ENCODE peak calls at places on chromosome 3, in six cellular contexts. One of them, this sample, is unnamed.

GRCh38 chr3:146065573-146066006 is 95.4 kb downstream of the PLOD2 start:
- DNase-seq in neural progenitor cell: peak; percentile 61
- DNase-seq in activated CD8-positive, alpha-beta memory T cell treated with anti-CD3 and anti-CD28 coated beads for 48 hours: no peak
- DNase-seq in glomerular endothelial cell: peak; percentile 57
- DNase-seq in RCC 7860: peak; percentile 30
- DNase-seq in caudate nucleus: no peak
- DNase-seq in this sample: no peak

GRCh38 chr3:127157181-127157828 is 35.6 kb upstream of the PRR23E start:
- DNase-seq in neural progenitor cell: no peak
- DNase-seq in activated CD8-positive, alpha-beta memory T cell treated with anti-CD3 and anti-CD28 coated beads for 48 hours: no peak
- DNase-seq in glomerular endothelial cell: no peak
- DNase-seq in RCC 7860: no peak
- DNase-seq in caudate nucleus: no peak
- DNase-seq in this sample: no peak

GRCh38 chr3:160134964-160135363 is 90.3 kb upstream of the C3orf80 start:
- DNase-seq in neural progenitor cell: no peak
- DNase-seq in activated CD8-positive, alpha-beta memory T cell treated with anti-CD3 and anti-CD28 coated beads for 48 hours: no peak
- DNase-seq in glomerular endothelial cell: no peak
- DNase-seq in RCC 7860: peak; percentile 23
- DNase-seq in caudate nucleus: no peak
- DNase-seq in this sample: no peak

GRCh38 chr3:133896002-133896761 is 500 bp upstream of the RAB6B start:
- DNase-seq in neural progenitor cell: peak; percentile 50
- DNase-seq in activated CD8-positive, alpha-beta memory T cell treated with anti-CD3 and anti-CD28 coated beads for 48 hours: no peak
- DNase-seq in glomerular endothelial cell: no peak
- DNase-seq in RCC 7860: no peak
- DNase-seq in caudate nucleus: peak; percentile 73
- DNase-seq in this sample: no peak

GRCh38 chr3:79354179-79354688 is 413.6 kb downstream of the ROBO1 start:
- DNase-seq in neural progenitor cell: no peak
- DNase-seq in activated CD8-positive, alpha-beta memory T cell treated with anti-CD3 and anti-CD28 coated beads for 48 hours: no peak
- DNase-seq in glomerular endothelial cell: no peak
- DNase-seq in RCC 7860: no peak
- DNase-seq in caudate nucleus: no peak
- DNase-seq in this sample: no peak

GRCh38 chr3:76624128-76624527 is 415.8 kb upstream of the ROBO2 start:
- DNase-seq in neural progenitor cell: no peak
- DNase-seq in activated CD8-positive, alpha-beta memory T cell treated with anti-CD3 and anti-CD28 coated beads for 48 hours: no peak
- DNase-seq in glomerular endothelial cell: no peak
- DNase-seq in RCC 7860: no peak
- DNase-seq in caudate nucleus: no peak
- DNase-seq in this sample: no peak

GRCh38 chr3:32569540-32570425 is 875 bp downstream of the DYNC1LI1 start:
- DNase-seq in neural progenitor cell: peak; percentile 93
- DNase-seq in activated CD8-positive, alpha-beta memory T cell treated with anti-CD3 and anti-CD28 coated beads for 48 hours: no peak
- DNase-seq in glomerular endothelial cell: no peak
- DNase-seq in RCC 7860: no peak
- DNase-seq in caudate nucleus: peak; percentile 79
- DNase-seq in this sample: peak; percentile 12

GRCh38 chr3:150887031-150887430 is 18.2 kb downstream of the MINDY4B start:
- DNase-seq in neural progenitor cell: no peak
- DNase-seq in activated CD8-positive, alpha-beta memory T cell treated with anti-CD3 and anti-CD28 coated beads for 48 hours: no peak
- DNase-seq in glomerular endothelial cell: no peak
- DNase-seq in RCC 7860: no peak
- DNase-seq in caudate nucleus: no peak
- DNase-seq in this sample: no peak

GRCh38 chr3:45035441-45036301 is 9.6 kb downstream of the CLEC3B start:
- DNase-seq in neural progenitor cell: peak; percentile 56
- DNase-seq in activated CD8-positive, alpha-beta memory T cell treated with anti-CD3 and anti-CD28 coated beads for 48 hours: no peak
- DNase-seq in glomerular endothelial cell: no peak
- DNase-seq in RCC 7860: no peak
- DNase-seq in caudate nucleus: peak; percentile 32
- DNase-seq in this sample: no peak

GRCh38 chr3:155231792-155232191 is 61.7 kb downstream of the STRIT1 start:
- DNase-seq in neural progenitor cell: no peak
- DNase-seq in activated CD8-positive, alpha-beta memory T cell treated with anti-CD3 and anti-CD28 coated beads for 48 hours: no peak
- DNase-seq in glomerular endothelial cell: no peak
- DNase-seq in RCC 7860: no peak
- DNase-seq in caudate nucleus: no peak
- DNase-seq in this sample: no peak

GRCh38 chr3:174498638-174499037 is 360.5 kb upstream of the NAALADL2 start:
- DNase-seq in neural progenitor cell: no peak
- DNase-seq in activated CD8-positive, alpha-beta memory T cell treated with anti-CD3 and anti-CD28 coated beads for 48 hours: no peak
- DNase-seq in glomerular endothelial cell: no peak
- DNase-seq in RCC 7860: no peak
- DNase-seq in caudate nucleus: no peak
- DNase-seq in this sample: no peak

GRCh38 chr3:73509812-73510211 is 114.9 kb downstream of the PDZRN3 start:
- DNase-seq in neural progenitor cell: no peak
- DNase-seq in activated CD8-positive, alpha-beta memory T cell treated with anti-CD3 and anti-CD28 coated beads for 48 hours: no peak
- DNase-seq in glomerular endothelial cell: no peak
- DNase-seq in RCC 7860: no peak
- DNase-seq in caudate nucleus: no peak
- DNase-seq in this sample: no peak

GRCh38 chr3:172607305-172608121 is 84.3 kb upstream of the TNFSF10 start:
- DNase-seq in neural progenitor cell: peak; percentile 52
- DNase-seq in activated CD8-positive, alpha-beta memory T cell treated with anti-CD3 and anti-CD28 coated beads for 48 hours: no peak
- DNase-seq in glomerular endothelial cell: peak; percentile 88
- DNase-seq in RCC 7860: peak; percentile 92
- DNase-seq in caudate nucleus: no peak
- DNase-seq in this sample: no peak

GRCh38 chr3:37762698-37763097 is 99.0 kb upstream of the CTDSPL start:
- DNase-seq in neural progenitor cell: no peak
- DNase-seq in activated CD8-positive, alpha-beta memory T cell treated with anti-CD3 and anti-CD28 coated beads for 48 hours: no peak
- DNase-seq in glomerular endothelial cell: no peak
- DNase-seq in RCC 7860: no peak
- DNase-seq in caudate nucleus: no peak
- DNase-seq in this sample: no peak

GRCh38 chr3:146189519-146190173 is 28.7 kb upstream of the PLOD2 start:
- DNase-seq in neural progenitor cell: peak; percentile 71
- DNase-seq in activated CD8-positive, alpha-beta memory T cell treated with anti-CD3 and anti-CD28 coated beads for 48 hours: no peak
- DNase-seq in glomerular endothelial cell: no peak
- DNase-seq in RCC 7860: peak; percentile 62
- DNase-seq in caudate nucleus: no peak
- DNase-seq in this sample: no peak

GRCh38 chr3:165642761-165643432 is 194.3 kb downstream of the BCHE start:
- DNase-seq in neural progenitor cell: no peak
- DNase-seq in activated CD8-positive, alpha-beta memory T cell treated with anti-CD3 and anti-CD28 coated beads for 48 hours: no peak
- DNase-seq in glomerular endothelial cell: peak; percentile 97
- DNase-seq in RCC 7860: peak; percentile 99
- DNase-seq in caudate nucleus: no peak
- DNase-seq in this sample: no peak

GRCh38 chr3:123155471-123156011 is 46.2 kb upstream of the SEC22A start:
- DNase-seq in neural progenitor cell: peak; percentile 77
- DNase-seq in activated CD8-positive, alpha-beta memory T cell treated with anti-CD3 and anti-CD28 coated beads for 48 hours: no peak
- DNase-seq in glomerular endothelial cell: no peak
- DNase-seq in RCC 7860: no peak
- DNase-seq in caudate nucleus: no peak
- DNase-seq in this sample: no peak

GRCh38 chr3:138186216-138186615 is 885 bp upstream of the ARMC8 start:
- DNase-seq in neural progenitor cell: peak; percentile 8
- DNase-seq in activated CD8-positive, alpha-beta memory T cell treated with anti-CD3 and anti-CD28 coated beads for 48 hours: no peak
- DNase-seq in glomerular endothelial cell: no peak
- DNase-seq in RCC 7860: no peak
- DNase-seq in caudate nucleus: no peak
- DNase-seq in this sample: no peak

GRCh38 chr3:65787827-65788226 is 250.9 kb downstream of the MAGI1 start:
- DNase-seq in neural progenitor cell: no peak
- DNase-seq in activated CD8-positive, alpha-beta memory T cell treated with anti-CD3 and anti-CD28 coated beads for 48 hours: no peak
- DNase-seq in glomerular endothelial cell: no peak
- DNase-seq in RCC 7860: no peak
- DNase-seq in caudate nucleus: no peak
- DNase-seq in this sample: no peak

GRCh38 chr3:33075996-33076395 is 20.9 kb downstream of the GLB1 start:
- DNase-seq in neural progenitor cell: no peak
- DNase-seq in activated CD8-positive, alpha-beta memory T cell treated with anti-CD3 and anti-CD28 coated beads for 48 hours: no peak
- DNase-seq in glomerular endothelial cell: no peak
- DNase-seq in RCC 7860: peak; percentile 30
- DNase-seq in caudate nucleus: no peak
- DNase-seq in this sample: no peak

GRCh38 chr3:101633186-101633585 is 43.7 kb downstream of the ZBTB11 start:
- DNase-seq in neural progenitor cell: no peak
- DNase-seq in activated CD8-positive, alpha-beta memory T cell treated with anti-CD3 and anti-CD28 coated beads for 48 hours: no peak
- DNase-seq in glomerular endothelial cell: no peak
- DNase-seq in RCC 7860: no peak
- DNase-seq in caudate nucleus: no peak
- DNase-seq in this sample: no peak

GRCh38 chr3:70531063-70531657 is 218.7 kb upstream of the MDFIC2 start:
- DNase-seq in neural progenitor cell: peak; percentile 25
- DNase-seq in activated CD8-positive, alpha-beta memory T cell treated with anti-CD3 and anti-CD28 coated beads for 48 hours: no peak
- DNase-seq in glomerular endothelial cell: peak; percentile 20
- DNase-seq in RCC 7860: peak; percentile 26
- DNase-seq in caudate nucleus: no peak
- DNase-seq in this sample: no peak

GRCh38 chr3:149471991-149472390 is 2.5 kb upstream of the TM4SF4 start:
- DNase-seq in neural progenitor cell: no peak
- DNase-seq in activated CD8-positive, alpha-beta memory T cell treated with anti-CD3 and anti-CD28 coated beads for 48 hours: no peak
- DNase-seq in glomerular endothelial cell: no peak
- DNase-seq in RCC 7860: peak; percentile 86
- DNase-seq in caudate nucleus: no peak
- DNase-seq in this sample: no peak

GRCh38 chr3:134373942-134374790 is at the start of gene AMOTL2:
- DNase-seq in neural progenitor cell: peak; percentile 98
- DNase-seq in activated CD8-positive, alpha-beta memory T cell treated with anti-CD3 and anti-CD28 coated beads for 48 hours: no peak
- DNase-seq in glomerular endothelial cell: peak; percentile 72
- DNase-seq in RCC 7860: peak; percentile 88
- DNase-seq in caudate nucleus: peak; percentile 72
- DNase-seq in this sample: no peak

GRCh38 chr3:28053759-28054158 is 187.7 kb upstream of the CMC1 start:
- DNase-seq in neural progenitor cell: no peak
- DNase-seq in activated CD8-positive, alpha-beta memory T cell treated with anti-CD3 and anti-CD28 coated beads for 48 hours: no peak
- DNase-seq in glomerular endothelial cell: no peak
- DNase-seq in RCC 7860: peak; percentile 77
- DNase-seq in caudate nucleus: peak; percentile 38
- DNase-seq in this sample: no peak

GRCh38 chr3:128210711-128211110 is 57.4 kb downstream of the EEFSEC start:
- DNase-seq in neural progenitor cell: no peak
- DNase-seq in activated CD8-positive, alpha-beta memory T cell treated with anti-CD3 and anti-CD28 coated beads for 48 hours: no peak
- DNase-seq in glomerular endothelial cell: no peak
- DNase-seq in RCC 7860: no peak
- DNase-seq in caudate nucleus: no peak
- DNase-seq in this sample: no peak

GRCh38 chr3:186052096-186052495 is 56.8 kb downstream of the ETV5 start:
- DNase-seq in neural progenitor cell: no peak
- DNase-seq in activated CD8-positive, alpha-beta memory T cell treated with anti-CD3 and anti-CD28 coated beads for 48 hours: no peak
- DNase-seq in glomerular endothelial cell: no peak
- DNase-seq in RCC 7860: no peak
- DNase-seq in caudate nucleus: no peak
- DNase-seq in this sample: no peak

GRCh38 chr3:97823081-97823480 is 1.3 kb downstream of the CRYBG3 start:
- DNase-seq in neural progenitor cell: no peak
- DNase-seq in activated CD8-positive, alpha-beta memory T cell treated with anti-CD3 and anti-CD28 coated beads for 48 hours: no peak
- DNase-seq in glomerular endothelial cell: no peak
- DNase-seq in RCC 7860: no peak
- DNase-seq in caudate nucleus: no peak
- DNase-seq in this sample: no peak

GRCh38 chr3:167733961-167734497 is 663 bp downstream of the PDCD10 start:
- DNase-seq in neural progenitor cell: peak; percentile 17
- DNase-seq in activated CD8-positive, alpha-beta memory T cell treated with anti-CD3 and anti-CD28 coated beads for 48 hours: no peak
- DNase-seq in glomerular endothelial cell: no peak
- DNase-seq in RCC 7860: no peak
- DNase-seq in caudate nucleus: no peak
- DNase-seq in this sample: no peak

GRCh38 chr3:141331370-141332318 is 36.7 kb upstream of the ZBTB38 start:
- DNase-seq in neural progenitor cell: no peak
- DNase-seq in activated CD8-positive, alpha-beta memory T cell treated with anti-CD3 and anti-CD28 coated beads for 48 hours: no peak
- DNase-seq in glomerular endothelial cell: peak; percentile 57
- DNase-seq in RCC 7860: peak; percentile 100
- DNase-seq in caudate nucleus: no peak
- DNase-seq in this sample: no peak

GRCh38 chr3:23019596-23020300 is 183.4 kb upstream of the UBE2E2 start:
- DNase-seq in neural progenitor cell: no peak
- DNase-seq in activated CD8-positive, alpha-beta memory T cell treated with anti-CD3 and anti-CD28 coated beads for 48 hours: no peak
- DNase-seq in glomerular endothelial cell: no peak
- DNase-seq in RCC 7860: no peak
- DNase-seq in caudate nucleus: no peak
- DNase-seq in this sample: no peak

GRCh38 chr3:157239082-157239704 is 79.2 kb upstream of the CCNL1 start:
- DNase-seq in neural progenitor cell: peak; percentile 82
- DNase-seq in activated CD8-positive, alpha-beta memory T cell treated with anti-CD3 and anti-CD28 coated beads for 48 hours: peak; percentile 45
- DNase-seq in glomerular endothelial cell: no peak
- DNase-seq in RCC 7860: peak; percentile 25
- DNase-seq in caudate nucleus: peak; percentile 34
- DNase-seq in this sample: peak; percentile 50

GRCh38 chr3:33373082-33373437 is 67.1 kb downstream of the UBP1 start:
- DNase-seq in neural progenitor cell: no peak
- DNase-seq in activated CD8-positive, alpha-beta memory T cell treated with anti-CD3 and anti-CD28 coated beads for 48 hours: no peak
- DNase-seq in glomerular endothelial cell: no peak
- DNase-seq in RCC 7860: no peak
- DNase-seq in caudate nucleus: no peak
- DNase-seq in this sample: no peak

GRCh38 chr3:33918357-33918756 is 119.9 kb downstream of the PDCD6IP start:
- DNase-seq in neural progenitor cell: no peak
- DNase-seq in activated CD8-positive, alpha-beta memory T cell treated with anti-CD3 and anti-CD28 coated beads for 48 hours: no peak
- DNase-seq in glomerular endothelial cell: no peak
- DNase-seq in RCC 7860: no peak
- DNase-seq in caudate nucleus: no peak
- DNase-seq in this sample: no peak

GRCh38 chr3:117893638-117894037 is 1141.0 kb downstream of the IGSF11 start:
- DNase-seq in neural progenitor cell: no peak
- DNase-seq in activated CD8-positive, alpha-beta memory T cell treated with anti-CD3 and anti-CD28 coated beads for 48 hours: no peak
- DNase-seq in glomerular endothelial cell: no peak
- DNase-seq in RCC 7860: peak; percentile 61
- DNase-seq in caudate nucleus: no peak
- DNase-seq in this sample: no peak